ENCODE peak calls at places on chromosomes 3 and 15, in seven cellular contexts. A is activated T-cell treated with anti-CD3 and anti-CD28 coated beads, Interleukin-2, amount 50 U/mL, for 72 hours; K is pancreas; P is activated CD8-positive, alpha-beta memory T cell treated with anti-CD3 and anti-CD28 coated beads, Interleukin-2, amount 10 ng/mL, durations not matched to agents 7 days and 5 days; S is heart right ventricle; G is upper lobe of left lung; N is SK-N-SH treated with all-trans-retinoic acid at 6 μM for 48 hours. J is an unnamed sample.

GRCh38 chr15:74552761-74553441 is 11.9 kb downstream of the ARID3B start:
- ATAC-seq in A (peak), K (no peak), P (peak), S (no peak), G (no peak), N (no peak), J (no peak)

GRCh38 chr3:52845691-52846426 is 11.0 kb upstream of the MUSTN1 start:
- ATAC-seq in A (no peak), K (peak), P (peak), S (no peak), G (peak), N (peak), J (peak)

GRCh38 chr15:89486726-89487050 is 9.7 kb downstream of the RHCG start:
- ATAC-seq in A (peak), K (peak), P (peak), S (no peak), G (peak), N (no peak), J (no peak)

GRCh38 chr15:31304736-31305365 is 21.8 kb upstream of the KLF13 start:
- ATAC-seq in A (no peak), K (no peak), P (no peak), S (no peak), G (no peak), N (peak), J (no peak)

GRCh38 chr3:123660900-123661299 is 76.0 kb upstream of the HACD2 start:
- ATAC-seq in A (no peak), K (peak), P (no peak), S (peak), G (peak), N (peak), J (peak)

GRCh38 chr3:105686324-105686897 is 182.4 kb downstream of the CBLB start:
- ATAC-seq in A (no peak), K (peak), P (peak), S (no peak), G (peak), N (no peak), J (no peak)

GRCh38 chr3:32347286-32348125 is 44.1 kb upstream of the CMTM7 start:
- ATAC-seq in A (no peak), K (no peak), P (no peak), S (peak), G (no peak), N (no peak), J (no peak)

GRCh38 chr15:100330221-100330620 is 11.6 kb downstream of the ADAMTS17 start:
- ATAC-seq in A (peak), K (no peak), P (peak), S (no peak), G (no peak), N (no peak), J (no peak)

GRCh38 chr3:4584537-4585249 is 91.5 kb downstream of the ITPR1 start:
- ATAC-seq in A (peak), K (peak), P (peak), S (no peak), G (peak), N (no peak), J (no peak)

GRCh38 chr3:90011136-90011535 is 903.7 kb downstream of the EPHA3 start:
- ATAC-seq in A (no peak), K (no peak), P (no peak), S (peak), G (peak), N (no peak), J (no peak)

GRCh38 chr15:25832158-25832557 is 31.0 kb downstream of the ATP10A start:
- ATAC-seq in A (peak), K (no peak), P (no peak), S (no peak), G (no peak), N (no peak), J (no peak)

GRCh38 chr3:98655666-98656065 is 62.3 kb upstream of the CPOX start:
- ATAC-seq in A (no peak), K (no peak), P (no peak), S (peak), G (peak), N (peak), J (no peak)

J was measured in gastroesophageal sphincter.